ENCODE peak calls at places on chromosomes 11 and 22, in six cellular contexts. J is islet precursor cell, D is Calu3, Q is left cardiac atrium, P is germinal center, K is activated T-cell treated with anti-CD3 and anti-CD28 coated beads for 1 hour. O is an unnamed sample.

GRCh38 chr11:46666982-46667590 is 33.3 kb downstream of the ARHGAP1 start:
- DNase-seq in P (no peak), J (no peak), D (no peak), Q (no peak), K (no peak), O (no peak)

GRCh38 chr22:45645526-45646414 is 25.9 kb upstream of the ATXN10 start:
- DNase-seq in J (peak), P (peak), D (peak), Q (peak), K (peak), O (peak)

GRCh38 chr22:28741200-28741757 is 341 bp downstream of the CHEK2 start:
- DNase-seq in Q (no peak), D (no peak), J (no peak), K (no peak), P (no peak), O (no peak)

GRCh38 chr11:125609545-125609944 is 15.4 kb upstream of the CHEK1 start:
- DNase-seq in Q (no peak), P (no peak), J (no peak), D (no peak), K (no peak), O (no peak)

GRCh38 chr22:46663001-46663400 is 42.8 kb downstream of the GRAMD4 start:
- DNase-seq in D (no peak), Q (no peak), K (no peak), J (no peak), P (no peak), O (no peak)

GRCh38 chr11:64429970-64430369 is 71.0 kb downstream of the RPS6KA4 start:
- DNase-seq in J (no peak), D (no peak), Q (no peak), K (no peak), P (no peak), O (no peak)

GRCh38 chr11:92628401-92629292 is 340.8 kb upstream of the MTNR1B start:
- DNase-seq in J (no peak), K (no peak), D (no peak), P (no peak), Q (no peak), O (no peak)

GRCh38 chr11:46513934-46514342 is 79.9 kb downstream of the AMBRA1 start:
- DNase-seq in P (no peak), D (no peak), J (no peak), Q (peak), K (no peak), O (no peak)

GRCh38 chr11:57277845-57278720 is 41.0 kb upstream of the APLNR start:
- DNase-seq in K (no peak), P (peak), D (peak), J (peak), Q (peak), O (peak)

GRCh38 chr11:116581349-116581748 is 191.4 kb downstream of the BUD13 start:
- DNase-seq in Q (no peak), P (no peak), J (no peak), K (no peak), D (no peak), O (peak)

GRCh38 chr22:45807156-45807915 is 135.7 kb downstream of the ATXN10 start:
- DNase-seq in D (peak), Q (no peak), J (no peak), K (no peak), P (no peak), O (no peak)

GRCh38 chr22:19440411-19441195 is 6.9 kb downstream of the C22orf39 start:
- DNase-seq in K (no peak), Q (no peak), J (no peak), D (no peak), P (no peak), O (no peak)

GRCh38 chr22:25419247-25420113 is 145.0 kb upstream of the GRK3 start:
- DNase-seq in P (no peak), D (no peak), K (no peak), J (no peak), Q (no peak), O (peak)

GRCh38 chr11:17595526-17596309 is 48.7 kb downstream of the OTOG start:
- DNase-seq in Q (no peak), J (no peak), P (no peak), D (no peak), K (no peak), O (no peak)

GRCh38 chr22:39941661-39942060 is 18.5 kb upstream of the TMA7B start:
- DNase-seq in K (no peak), J (no peak), P (no peak), D (no peak), Q (no peak), O (no peak)

GRCh38 chr22:20130739-20131592 is 638 bp upstream of the ZDHHC8 start:
- DNase-seq in K (peak), Q (peak), J (peak), D (peak), P (peak), O (peak)

GRCh38 chr11:93903989-93904388 is 53.6 kb upstream of the VSTM5 start:
- DNase-seq in J (no peak), P (no peak), K (no peak), D (no peak), Q (no peak), O (peak)

GRCh38 chr22:39789794-39790193 is 103.8 kb downstream of the ENTHD1 start:
- DNase-seq in Q (no peak), J (no peak), D (no peak), K (no peak), P (no peak), O (no peak)

GRCh38 chr11:128201006-128201405 is 386.4 kb downstream of the ETS1 start:
- DNase-seq in J (no peak), D (no peak), K (no peak), P (no peak), Q (no peak), O (no peak)

GRCh38 chr11:134784046-134784445 is 372.0 kb upstream of the B3GAT1 start:
- DNase-seq in K (no peak), D (no peak), Q (no peak), J (no peak), P (no peak), O (no peak)

GRCh38 chr11:122276221-122276620 is 160.2 kb upstream of the BLID start:
- DNase-seq in J (no peak), K (no peak), Q (no peak), D (no peak), P (no peak), O (no peak)

GRCh38 chr11:35277827-35278226 is 138.9 kb downstream of the CD44 start:
- DNase-seq in P (no peak), D (no peak), K (no peak), J (no peak), Q (no peak), O (no peak)

GRCh38 chr11:126115820-126116319 is 53.2 kb upstream of the CDON start:
- DNase-seq in D (peak), J (peak), Q (peak), K (no peak), P (no peak), O (peak)

GRCh38 chr11:126839496-126839895 is 161.1 kb downstream of the KIRREL3 start:
- DNase-seq in Q (no peak), D (no peak), J (no peak), K (no peak), P (no peak), O (peak)

GRCh38 chr11:69541501-69542313 is 60.2 kb downstream of the LINC01488 start:
- DNase-seq in J (no peak), Q (peak), K (no peak), D (peak), P (no peak), O (no peak)

GRCh38 chr11:14969922-14970323 is 2.2 kb downstream of the CALCA start:
- DNase-seq in D (peak), Q (peak), K (peak), J (peak), P (no peak), O (peak)

GRCh38 chr11:108538022-108538424 is 39.8 kb upstream of the POGLUT3 start:
- DNase-seq in K (peak), Q (no peak), J (peak), D (peak), P (no peak), O (no peak)

GRCh38 chr22:45202333-45203149 is 38.2 kb downstream of the KIAA0930 start:
- DNase-seq in K (no peak), P (no peak), Q (no peak), J (no peak), D (no peak), O (peak)

GRCh38 chr11:64313491-64314145 is 3.7 kb downstream of the TRMT112 start:
- DNase-seq in P (no peak), Q (peak), K (no peak), D (no peak), J (peak), O (no peak)

O was measured in endodermal cell.